ENCODE peak calls at places on chromosomes 3 and 15, in ten cellular contexts. One of them, this sample, is unnamed.
A peak's percentile ranks its signal among the peaks of the same experiment; 100 is the strongest.

GRCh38 chr3:183802989-183803388 is 22.4 kb downstream of the MAP6D1 start:
- DNase-seq in non-pigmented ciliary epithelial cell: no peak
- DNase-seq in CD4-positive, alpha-beta memory T cell: no peak
- DNase-seq in neural progenitor cell: no peak
- DNase-seq in CD8-positive, alpha-beta memory T cell: no peak
- DNase-seq in dermis microvascular lymphatic vessel endothelial cell: no peak
- DNase-seq in NCI-H1930: no peak
- DNase-seq in NCI-H510A: no peak
- DNase-seq in activated T-helper 1 cell treated with anti-CD3 and anti-CD28 coated beads, Interleukin-2, amount 50 U/mL, for 16 hours: no peak
- DNase-seq in brain microvascular endothelial cell: no peak
- DNase-seq in this sample: no peak

GRCh38 chr15:73631915-73632669 is 1.1 kb downstream of the NPTN start:
- DNase-seq in non-pigmented ciliary epithelial cell: no peak
- DNase-seq in CD4-positive, alpha-beta memory T cell: no peak
- DNase-seq in neural progenitor cell: peak; percentile 43
- DNase-seq in CD8-positive, alpha-beta memory T cell: no peak
- DNase-seq in dermis microvascular lymphatic vessel endothelial cell: peak; percentile 25
- DNase-seq in NCI-H1930: no peak
- DNase-seq in NCI-H510A: peak; percentile 6
- DNase-seq in activated T-helper 1 cell treated with anti-CD3 and anti-CD28 coated beads, Interleukin-2, amount 50 U/mL, for 16 hours: no peak
- DNase-seq in brain microvascular endothelial cell: no peak
- DNase-seq in this sample: no peak

GRCh38 chr3:63654246-63654645 is 1.8 kb downstream of the SNTN start:
- DNase-seq in non-pigmented ciliary epithelial cell: peak; percentile 34
- DNase-seq in CD4-positive, alpha-beta memory T cell: no peak
- DNase-seq in neural progenitor cell: no peak
- DNase-seq in CD8-positive, alpha-beta memory T cell: no peak
- DNase-seq in dermis microvascular lymphatic vessel endothelial cell: no peak
- DNase-seq in NCI-H1930: no peak
- DNase-seq in NCI-H510A: no peak
- DNase-seq in activated T-helper 1 cell treated with anti-CD3 and anti-CD28 coated beads, Interleukin-2, amount 50 U/mL, for 16 hours: no peak
- DNase-seq in brain microvascular endothelial cell: peak; percentile 2
- DNase-seq in this sample: no peak

GRCh38 chr15:100786901-100787566 is 92.6 kb upstream of the ALDH1A3 start:
- DNase-seq in non-pigmented ciliary epithelial cell: no peak
- DNase-seq in CD4-positive, alpha-beta memory T cell: no peak
- DNase-seq in neural progenitor cell: no peak
- DNase-seq in CD8-positive, alpha-beta memory T cell: peak; percentile 19
- DNase-seq in dermis microvascular lymphatic vessel endothelial cell: no peak
- DNase-seq in NCI-H1930: no peak
- DNase-seq in NCI-H510A: no peak
- DNase-seq in activated T-helper 1 cell treated with anti-CD3 and anti-CD28 coated beads, Interleukin-2, amount 50 U/mL, for 16 hours: no peak
- DNase-seq in brain microvascular endothelial cell: no peak
- DNase-seq in this sample: no peak

GRCh38 chr15:31344824-31345605 is 18.4 kb downstream of the KLF13 start:
- DNase-seq in non-pigmented ciliary epithelial cell: no peak
- DNase-seq in CD4-positive, alpha-beta memory T cell: no peak
- DNase-seq in neural progenitor cell: no peak
- DNase-seq in CD8-positive, alpha-beta memory T cell: peak; percentile 60
- DNase-seq in dermis microvascular lymphatic vessel endothelial cell: no peak
- DNase-seq in NCI-H1930: no peak
- DNase-seq in NCI-H510A: no peak
- DNase-seq in activated T-helper 1 cell treated with anti-CD3 and anti-CD28 coated beads, Interleukin-2, amount 50 U/mL, for 16 hours: no peak
- DNase-seq in brain microvascular endothelial cell: no peak
- DNase-seq in this sample: peak; percentile 3

GRCh38 chr3:124995460-124995994 is 60.3 kb downstream of the HEG1 start:
- DNase-seq in non-pigmented ciliary epithelial cell: no peak
- DNase-seq in CD4-positive, alpha-beta memory T cell: peak; percentile 42
- DNase-seq in neural progenitor cell: peak; percentile 84
- DNase-seq in CD8-positive, alpha-beta memory T cell: peak; percentile 59
- DNase-seq in dermis microvascular lymphatic vessel endothelial cell: peak; percentile 67
- DNase-seq in NCI-H1930: no peak
- DNase-seq in NCI-H510A: peak; percentile 1
- DNase-seq in activated T-helper 1 cell treated with anti-CD3 and anti-CD28 coated beads, Interleukin-2, amount 50 U/mL, for 16 hours: peak; percentile 12
- DNase-seq in brain microvascular endothelial cell: no peak
- DNase-seq in this sample: peak; percentile 48

GRCh38 chr3:141114816-141115458 is 63.8 kb downstream of the SPSB4 start:
- DNase-seq in non-pigmented ciliary epithelial cell: no peak
- DNase-seq in CD4-positive, alpha-beta memory T cell: no peak
- DNase-seq in neural progenitor cell: peak; percentile 56
- DNase-seq in CD8-positive, alpha-beta memory T cell: no peak
- DNase-seq in dermis microvascular lymphatic vessel endothelial cell: no peak
- DNase-seq in NCI-H1930: no peak
- DNase-seq in NCI-H510A: no peak
- DNase-seq in activated T-helper 1 cell treated with anti-CD3 and anti-CD28 coated beads, Interleukin-2, amount 50 U/mL, for 16 hours: no peak
- DNase-seq in brain microvascular endothelial cell: no peak
- DNase-seq in this sample: no peak

GRCh38 chr15:61243984-61244593 is 15.0 kb upstream of the RORA start:
- DNase-seq in non-pigmented ciliary epithelial cell: no peak
- DNase-seq in CD4-positive, alpha-beta memory T cell: no peak
- DNase-seq in neural progenitor cell: no peak
- DNase-seq in CD8-positive, alpha-beta memory T cell: no peak
- DNase-seq in dermis microvascular lymphatic vessel endothelial cell: no peak
- DNase-seq in NCI-H1930: no peak
- DNase-seq in NCI-H510A: no peak
- DNase-seq in activated T-helper 1 cell treated with anti-CD3 and anti-CD28 coated beads, Interleukin-2, amount 50 U/mL, for 16 hours: no peak
- DNase-seq in brain microvascular endothelial cell: no peak
- DNase-seq in this sample: no peak

GRCh38 chr3:31610700-31611275 is 78.1 kb downstream of the STT3B start:
- DNase-seq in non-pigmented ciliary epithelial cell: peak; percentile 10
- DNase-seq in CD4-positive, alpha-beta memory T cell: no peak
- DNase-seq in neural progenitor cell: peak; percentile 28
- DNase-seq in CD8-positive, alpha-beta memory T cell: no peak
- DNase-seq in dermis microvascular lymphatic vessel endothelial cell: peak; percentile 66
- DNase-seq in NCI-H1930: no peak
- DNase-seq in NCI-H510A: no peak
- DNase-seq in activated T-helper 1 cell treated with anti-CD3 and anti-CD28 coated beads, Interleukin-2, amount 50 U/mL, for 16 hours: no peak
- DNase-seq in brain microvascular endothelial cell: peak; percentile 47
- DNase-seq in this sample: no peak

GRCh38 chr3:194330579-194330978 is 20.5 kb downstream of the CPN2 start:
- DNase-seq in non-pigmented ciliary epithelial cell: no peak
- DNase-seq in CD4-positive, alpha-beta memory T cell: no peak
- DNase-seq in neural progenitor cell: no peak
- DNase-seq in CD8-positive, alpha-beta memory T cell: no peak
- DNase-seq in dermis microvascular lymphatic vessel endothelial cell: no peak
- DNase-seq in NCI-H1930: no peak
- DNase-seq in NCI-H510A: no peak
- DNase-seq in activated T-helper 1 cell treated with anti-CD3 and anti-CD28 coated beads, Interleukin-2, amount 50 U/mL, for 16 hours: no peak
- DNase-seq in brain microvascular endothelial cell: no peak
- DNase-seq in this sample: no peak

GRCh38 chr3:188772886-188773285 is 398.9 kb upstream of the TPRG1 start:
- DNase-seq in non-pigmented ciliary epithelial cell: peak; percentile 55
- DNase-seq in CD4-positive, alpha-beta memory T cell: no peak
- DNase-seq in neural progenitor cell: no peak
- DNase-seq in CD8-positive, alpha-beta memory T cell: no peak
- DNase-seq in dermis microvascular lymphatic vessel endothelial cell: peak; percentile 68
- DNase-seq in NCI-H1930: no peak
- DNase-seq in NCI-H510A: no peak
- DNase-seq in activated T-helper 1 cell treated with anti-CD3 and anti-CD28 coated beads, Interleukin-2, amount 50 U/mL, for 16 hours: no peak
- DNase-seq in brain microvascular endothelial cell: peak; percentile 73
- DNase-seq in this sample: no peak

GRCh38 chr3:193560091-193560490 is 5.4 kb upstream of the ATP13A4 start:
- DNase-seq in non-pigmented ciliary epithelial cell: no peak
- DNase-seq in CD4-positive, alpha-beta memory T cell: no peak
- DNase-seq in neural progenitor cell: no peak
- DNase-seq in CD8-positive, alpha-beta memory T cell: no peak
- DNase-seq in dermis microvascular lymphatic vessel endothelial cell: no peak
- DNase-seq in NCI-H1930: no peak
- DNase-seq in NCI-H510A: no peak
- DNase-seq in activated T-helper 1 cell treated with anti-CD3 and anti-CD28 coated beads, Interleukin-2, amount 50 U/mL, for 16 hours: no peak
- DNase-seq in brain microvascular endothelial cell: no peak
- DNase-seq in this sample: no peak

GRCh38 chr15:71469393-71469792 is 341.0 kb upstream of the NR2E3 start:
- DNase-seq in non-pigmented ciliary epithelial cell: no peak
- DNase-seq in CD4-positive, alpha-beta memory T cell: no peak
- DNase-seq in neural progenitor cell: no peak
- DNase-seq in CD8-positive, alpha-beta memory T cell: no peak
- DNase-seq in dermis microvascular lymphatic vessel endothelial cell: no peak
- DNase-seq in NCI-H1930: no peak
- DNase-seq in NCI-H510A: no peak
- DNase-seq in activated T-helper 1 cell treated with anti-CD3 and anti-CD28 coated beads, Interleukin-2, amount 50 U/mL, for 16 hours: no peak
- DNase-seq in brain microvascular endothelial cell: no peak
- DNase-seq in this sample: no peak

GRCh38 chr3:183394150-183394549 is 34.3 kb downstream of the MCF2L2 start:
- DNase-seq in non-pigmented ciliary epithelial cell: no peak
- DNase-seq in CD4-positive, alpha-beta memory T cell: no peak
- DNase-seq in neural progenitor cell: peak; percentile 73
- DNase-seq in CD8-positive, alpha-beta memory T cell: no peak
- DNase-seq in dermis microvascular lymphatic vessel endothelial cell: no peak
- DNase-seq in NCI-H1930: no peak
- DNase-seq in NCI-H510A: no peak
- DNase-seq in activated T-helper 1 cell treated with anti-CD3 and anti-CD28 coated beads, Interleukin-2, amount 50 U/mL, for 16 hours: no peak
- DNase-seq in brain microvascular endothelial cell: no peak
- DNase-seq in this sample: no peak

GRCh38 chr3:53921296-53921695 is 29.6 kb upstream of the SELENOK start:
- DNase-seq in non-pigmented ciliary epithelial cell: no peak
- DNase-seq in CD4-positive, alpha-beta memory T cell: peak; percentile 2
- DNase-seq in neural progenitor cell: no peak
- DNase-seq in CD8-positive, alpha-beta memory T cell: no peak
- DNase-seq in dermis microvascular lymphatic vessel endothelial cell: no peak
- DNase-seq in NCI-H1930: no peak
- DNase-seq in NCI-H510A: no peak
- DNase-seq in activated T-helper 1 cell treated with anti-CD3 and anti-CD28 coated beads, Interleukin-2, amount 50 U/mL, for 16 hours: no peak
- DNase-seq in brain microvascular endothelial cell: peak; percentile 6
- DNase-seq in this sample: no peak

GRCh38 chr3:109548192-109548938 is 211.0 kb upstream of the DPPA4 start:
- DNase-seq in non-pigmented ciliary epithelial cell: no peak
- DNase-seq in CD4-positive, alpha-beta memory T cell: no peak
- DNase-seq in neural progenitor cell: no peak
- DNase-seq in CD8-positive, alpha-beta memory T cell: no peak
- DNase-seq in dermis microvascular lymphatic vessel endothelial cell: no peak
- DNase-seq in NCI-H1930: no peak
- DNase-seq in NCI-H510A: no peak
- DNase-seq in activated T-helper 1 cell treated with anti-CD3 and anti-CD28 coated beads, Interleukin-2, amount 50 U/mL, for 16 hours: no peak
- DNase-seq in brain microvascular endothelial cell: peak; percentile 20
- DNase-seq in this sample: no peak

GRCh38 chr15:48722764-48723661 is 77.5 kb upstream of the FBN1 start:
- DNase-seq in non-pigmented ciliary epithelial cell: no peak
- DNase-seq in CD4-positive, alpha-beta memory T cell: no peak
- DNase-seq in neural progenitor cell: no peak
- DNase-seq in CD8-positive, alpha-beta memory T cell: no peak
- DNase-seq in dermis microvascular lymphatic vessel endothelial cell: peak; percentile 79
- DNase-seq in NCI-H1930: no peak
- DNase-seq in NCI-H510A: no peak
- DNase-seq in activated T-helper 1 cell treated with anti-CD3 and anti-CD28 coated beads, Interleukin-2, amount 50 U/mL, for 16 hours: no peak
- DNase-seq in brain microvascular endothelial cell: peak; percentile 73
- DNase-seq in this sample: no peak

GRCh38 chr15:78241017-78241416 is 6.7 kb upstream of the ACSBG1 start:
- DNase-seq in non-pigmented ciliary epithelial cell: peak; percentile 17
- DNase-seq in CD4-positive, alpha-beta memory T cell: peak; percentile 76
- DNase-seq in neural progenitor cell: peak; percentile 83
- DNase-seq in CD8-positive, alpha-beta memory T cell: peak; percentile 85
- DNase-seq in dermis microvascular lymphatic vessel endothelial cell: peak; percentile 69
- DNase-seq in NCI-H1930: peak; percentile 47
- DNase-seq in NCI-H510A: no peak
- DNase-seq in activated T-helper 1 cell treated with anti-CD3 and anti-CD28 coated beads, Interleukin-2, amount 50 U/mL, for 16 hours: peak; percentile 65
- DNase-seq in brain microvascular endothelial cell: peak; percentile 77
- DNase-seq in this sample: peak; percentile 63